ENCODE peak calls at places on chromosome 18, in six cellular contexts. One of them, this sample, is unnamed.

GRCh38 chr18:61335737-61336555 is 2.7 kb downstream of the CDH20 start:
- DNase-seq in NB4: no peak
- DNase-seq in astrocyte of the spinal cord: no peak
- DNase-seq in IMR-90: no peak
- DNase-seq in dorsolateral prefrontal cortex: no peak
- DNase-seq in stomach: no peak
- DNase-seq in this sample: no peak

GRCh38 chr18:36481201-36481657 is 183.7 kb downstream of the FHOD3 start:
- DNase-seq in NB4: peak
- DNase-seq in astrocyte of the spinal cord: no peak
- DNase-seq in IMR-90: no peak
- DNase-seq in dorsolateral prefrontal cortex: no peak
- DNase-seq in stomach: no peak
- DNase-seq in this sample: no peak

GRCh38 chr18:56563568-56563967 is 74.8 kb downstream of the TXNL1 start:
- DNase-seq in NB4: peak
- DNase-seq in astrocyte of the spinal cord: no peak
- DNase-seq in IMR-90: no peak
- DNase-seq in dorsolateral prefrontal cortex: no peak
- DNase-seq in stomach: no peak
- DNase-seq in this sample: no peak

GRCh38 chr18:36420826-36421225 is 123.3 kb downstream of the FHOD3 start:
- DNase-seq in NB4: no peak
- DNase-seq in astrocyte of the spinal cord: peak
- DNase-seq in IMR-90: no peak
- DNase-seq in dorsolateral prefrontal cortex: no peak
- DNase-seq in stomach: no peak
- DNase-seq in this sample: no peak

GRCh38 chr18:57353137-57353939 is 981 bp downstream of the ST8SIA3 start:
- DNase-seq in NB4: no peak
- DNase-seq in astrocyte of the spinal cord: no peak
- DNase-seq in IMR-90: no peak
- DNase-seq in dorsolateral prefrontal cortex: peak
- DNase-seq in stomach: no peak
- DNase-seq in this sample: no peak

GRCh38 chr18:75137346-75137877 is 71.5 kb downstream of the PTGR3 start:
- DNase-seq in NB4: no peak
- DNase-seq in astrocyte of the spinal cord: no peak
- DNase-seq in IMR-90: no peak
- DNase-seq in dorsolateral prefrontal cortex: no peak
- DNase-seq in stomach: no peak
- DNase-seq in this sample: no peak

GRCh38 chr18:40179647-40180175 is 1775.3 kb upstream of the PIK3C3 start:
- DNase-seq in NB4: no peak
- DNase-seq in astrocyte of the spinal cord: peak
- DNase-seq in IMR-90: peak
- DNase-seq in dorsolateral prefrontal cortex: no peak
- DNase-seq in stomach: no peak
- DNase-seq in this sample: no peak

GRCh38 chr18:79380816-79381806 is 14.6 kb upstream of the NFATC1 start:
- DNase-seq in NB4: peak
- DNase-seq in astrocyte of the spinal cord: peak
- DNase-seq in IMR-90: peak
- DNase-seq in dorsolateral prefrontal cortex: peak
- DNase-seq in stomach: peak
- DNase-seq in this sample: peak

GRCh38 chr18:68152770-68153169 is 562.1 kb downstream of the TMX3 start:
- DNase-seq in NB4: peak
- DNase-seq in astrocyte of the spinal cord: no peak
- DNase-seq in IMR-90: no peak
- DNase-seq in dorsolateral prefrontal cortex: no peak
- DNase-seq in stomach: no peak
- DNase-seq in this sample: no peak

GRCh38 chr18:49251451-49251850 is 209.0 kb downstream of the DYM start:
- DNase-seq in NB4: no peak
- DNase-seq in astrocyte of the spinal cord: no peak
- DNase-seq in IMR-90: no peak
- DNase-seq in dorsolateral prefrontal cortex: no peak
- DNase-seq in stomach: no peak
- DNase-seq in this sample: peak

GRCh38 chr18:38747153-38747552 is 1181.6 kb upstream of the CELF4 start:
- DNase-seq in NB4: peak
- DNase-seq in astrocyte of the spinal cord: no peak
- DNase-seq in IMR-90: no peak
- DNase-seq in dorsolateral prefrontal cortex: no peak
- DNase-seq in stomach: no peak
- DNase-seq in this sample: no peak

GRCh38 chr18:37484893-37485834 is 80.4 kb downstream of the CELF4 start:
- DNase-seq in NB4: no peak
- DNase-seq in astrocyte of the spinal cord: no peak
- DNase-seq in IMR-90: peak
- DNase-seq in dorsolateral prefrontal cortex: peak
- DNase-seq in stomach: no peak
- DNase-seq in this sample: no peak

GRCh38 chr18:13237073-13237472 is 18.5 kb downstream of the LDLRAD4 start:
- DNase-seq in NB4: no peak
- DNase-seq in astrocyte of the spinal cord: no peak
- DNase-seq in IMR-90: no peak
- DNase-seq in dorsolateral prefrontal cortex: no peak
- DNase-seq in stomach: no peak
- DNase-seq in this sample: no peak

GRCh38 chr18:3910507-3910906 is 460.5 kb downstream of the TGIF1 start:
- DNase-seq in NB4: no peak
- DNase-seq in astrocyte of the spinal cord: peak
- DNase-seq in IMR-90: peak
- DNase-seq in dorsolateral prefrontal cortex: no peak
- DNase-seq in stomach: no peak
- DNase-seq in this sample: no peak

DNA sequence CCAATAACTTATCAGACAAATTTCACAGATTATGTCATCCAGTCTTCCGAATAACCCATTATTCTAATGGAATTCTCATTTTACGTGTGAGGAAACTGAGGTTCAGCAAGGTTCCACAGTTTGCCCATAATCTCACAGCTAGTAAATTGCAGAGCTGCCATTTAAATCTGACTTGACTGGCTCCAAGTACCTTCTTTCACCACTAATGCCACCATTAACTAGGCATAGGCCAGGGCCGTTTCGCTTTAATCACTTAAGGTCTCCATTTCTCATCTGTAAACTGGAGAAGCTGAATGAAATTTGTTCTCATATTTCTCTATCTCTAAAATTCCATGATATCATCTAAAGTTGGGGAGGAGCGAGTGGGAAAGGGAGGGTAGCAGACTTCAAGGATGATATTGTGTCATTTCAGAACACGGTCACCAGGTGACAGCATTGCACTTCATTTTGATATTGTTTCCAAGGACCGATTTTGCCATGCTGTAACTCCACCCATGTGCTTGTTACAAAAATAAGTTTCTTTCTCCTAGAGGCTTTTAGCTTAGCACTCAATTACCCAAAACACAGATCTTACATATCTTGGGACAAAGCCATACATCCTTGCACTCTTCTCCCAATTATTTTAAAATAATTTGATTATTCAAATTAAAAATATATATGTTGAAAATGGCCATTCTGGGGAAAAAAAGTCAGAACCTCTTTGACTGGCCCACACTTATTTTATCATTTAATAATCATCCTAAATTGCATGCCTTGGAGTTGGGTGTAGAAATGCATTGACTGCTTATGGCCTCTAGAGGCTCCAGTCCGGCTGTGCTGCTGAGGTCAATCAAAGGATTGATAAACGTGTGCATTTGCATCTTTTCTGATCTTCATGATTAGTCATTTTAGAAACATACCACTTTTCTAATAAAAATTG is 123.8 kb downstream of the AKAIN1 start:
- DNase-seq in NB4: peak
- DNase-seq in astrocyte of the spinal cord: peak
- DNase-seq in IMR-90: peak
- DNase-seq in dorsolateral prefrontal cortex: no peak
- DNase-seq in stomach: no peak
- DNase-seq in this sample: peak
- TF ChIP-seq CTCF in NB4: peak
- TF ChIP-seq CTCF in astrocyte of the spinal cord: peak
- TF ChIP-seq CTCF in IMR-90: peak
- TF ChIP-seq CTCF in dorsolateral prefrontal cortex: peak
- TF ChIP-seq CTCF in stomach: no peak
- TF ChIP-seq CTCF in this sample: peak

GRCh38 chr18:69936191-69936558 is 11.5 kb downstream of the CD226 start:
- DNase-seq in NB4: no peak
- DNase-seq in astrocyte of the spinal cord: peak
- DNase-seq in IMR-90: no peak
- DNase-seq in dorsolateral prefrontal cortex: no peak
- DNase-seq in stomach: no peak
- DNase-seq in this sample: peak
- H3K4me3 ChIP-seq in NB4: no peak
- H3K4me3 ChIP-seq in astrocyte of the spinal cord: no peak
- H3K4me3 ChIP-seq in IMR-90: no peak
- H3K4me3 ChIP-seq in dorsolateral prefrontal cortex: no peak
- H3K4me3 ChIP-seq in stomach: no peak
- H3K4me3 ChIP-seq in this sample: no peak

DNA sequence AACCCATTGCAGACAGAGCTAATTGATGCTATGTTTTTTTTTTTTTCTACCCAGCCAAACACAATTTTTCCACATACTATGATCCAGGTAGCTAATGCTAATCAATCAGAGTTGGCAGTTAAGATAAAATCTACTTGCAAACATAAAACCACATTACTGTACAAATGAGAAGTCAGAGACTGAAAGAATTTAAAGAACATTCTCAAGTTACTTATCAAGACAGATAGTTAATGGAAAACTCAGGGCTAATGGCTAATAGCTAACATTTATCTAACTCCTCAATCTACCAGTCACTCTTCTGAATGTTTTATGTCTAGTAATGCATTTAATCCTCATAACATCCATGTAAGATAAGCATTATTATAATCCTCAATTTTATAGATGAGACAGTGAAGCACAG is 537.6 kb upstream of the SETBP1 start:
- DNase-seq in NB4: no peak
- DNase-seq in astrocyte of the spinal cord: no peak
- DNase-seq in IMR-90: no peak
- DNase-seq in dorsolateral prefrontal cortex: no peak
- DNase-seq in stomach: no peak
- DNase-seq in this sample: no peak
- TF ChIP-seq CTCF in NB4: no peak
- TF ChIP-seq CTCF in astrocyte of the spinal cord: no peak
- TF ChIP-seq CTCF in IMR-90: no peak
- TF ChIP-seq CTCF in dorsolateral prefrontal cortex: no peak
- TF ChIP-seq CTCF in stomach: no peak
- TF ChIP-seq CTCF in this sample: no peak

GRCh38 chr18:28281400-28281799 is 104.5 kb upstream of the CDH2 start:
- DNase-seq in NB4: no peak
- DNase-seq in astrocyte of the spinal cord: no peak
- DNase-seq in IMR-90: no peak
- DNase-seq in dorsolateral prefrontal cortex: no peak
- DNase-seq in stomach: no peak
- DNase-seq in this sample: no peak

GRCh38 chr18:28284132-28284531 is 107.2 kb upstream of the CDH2 start:
- DNase-seq in NB4: no peak
- DNase-seq in astrocyte of the spinal cord: peak
- DNase-seq in IMR-90: peak
- DNase-seq in dorsolateral prefrontal cortex: no peak
- DNase-seq in stomach: no peak
- DNase-seq in this sample: peak

GRCh38 chr18:28288784-28289183 is 111.9 kb upstream of the CDH2 start:
- DNase-seq in NB4: no peak
- DNase-seq in astrocyte of the spinal cord: no peak
- DNase-seq in IMR-90: no peak
- DNase-seq in dorsolateral prefrontal cortex: no peak
- DNase-seq in stomach: no peak
- DNase-seq in this sample: no peak

DNA sequence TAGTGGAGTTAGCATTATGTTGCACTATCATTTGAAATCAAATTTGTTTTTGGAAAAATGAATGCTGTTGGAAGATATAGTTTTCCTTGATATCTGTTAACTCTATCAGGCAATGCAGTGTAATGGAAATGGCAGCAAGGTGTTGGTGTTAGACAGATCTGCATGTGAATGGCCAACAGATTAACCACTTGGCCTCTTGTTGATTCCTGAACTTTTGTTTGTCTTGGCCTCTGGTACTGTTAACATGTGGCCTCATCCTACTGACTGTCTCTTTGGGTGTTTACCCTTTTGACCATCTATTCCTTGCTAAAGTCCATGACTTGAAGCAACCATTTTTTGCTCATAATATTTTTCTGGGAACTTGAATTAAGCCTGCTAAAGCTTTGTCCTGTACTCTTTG is 110.2 kb upstream of the CDH2 start:
- DNase-seq in NB4: no peak
- DNase-seq in astrocyte of the spinal cord: no peak
- DNase-seq in IMR-90: no peak
- DNase-seq in dorsolateral prefrontal cortex: no peak
- DNase-seq in stomach: no peak
- DNase-seq in this sample: no peak
- H3K4me3 ChIP-seq in NB4: no peak
- H3K4me3 ChIP-seq in astrocyte of the spinal cord: no peak
- H3K4me3 ChIP-seq in IMR-90: no peak
- H3K4me3 ChIP-seq in dorsolateral prefrontal cortex: no peak
- H3K4me3 ChIP-seq in stomach: no peak
- H3K4me3 ChIP-seq in this sample: no peak

DNA sequence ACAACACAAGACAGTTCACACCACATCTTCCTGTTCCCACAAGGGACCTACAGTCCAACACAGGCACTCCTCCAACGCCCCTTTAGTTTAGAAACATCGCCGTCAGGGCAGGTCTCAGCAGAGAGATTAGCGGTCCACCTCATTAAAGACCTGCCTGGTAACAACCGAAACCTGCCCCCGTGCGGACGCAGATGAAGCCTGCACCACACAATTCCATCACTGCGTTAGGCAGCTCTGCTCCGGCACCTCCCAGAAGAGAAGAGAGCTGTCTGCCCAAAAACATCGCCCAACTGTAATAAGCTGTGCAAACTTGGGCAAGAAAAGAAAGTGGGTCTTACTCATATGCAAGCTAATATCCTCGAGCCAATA is 32.7 kb downstream of the ZNF516 start:
- DNase-seq in NB4: no peak
- DNase-seq in astrocyte of the spinal cord: no peak
- DNase-seq in IMR-90: no peak
- DNase-seq in dorsolateral prefrontal cortex: no peak
- DNase-seq in stomach: no peak
- DNase-seq in this sample: no peak
- TF ChIP-seq CTCF in NB4: no peak
- TF ChIP-seq CTCF in astrocyte of the spinal cord: no peak
- TF ChIP-seq CTCF in IMR-90: no peak
- TF ChIP-seq CTCF in dorsolateral prefrontal cortex: no peak
- TF ChIP-seq CTCF in stomach: no peak
- TF ChIP-seq CTCF in this sample: peak

DNA sequence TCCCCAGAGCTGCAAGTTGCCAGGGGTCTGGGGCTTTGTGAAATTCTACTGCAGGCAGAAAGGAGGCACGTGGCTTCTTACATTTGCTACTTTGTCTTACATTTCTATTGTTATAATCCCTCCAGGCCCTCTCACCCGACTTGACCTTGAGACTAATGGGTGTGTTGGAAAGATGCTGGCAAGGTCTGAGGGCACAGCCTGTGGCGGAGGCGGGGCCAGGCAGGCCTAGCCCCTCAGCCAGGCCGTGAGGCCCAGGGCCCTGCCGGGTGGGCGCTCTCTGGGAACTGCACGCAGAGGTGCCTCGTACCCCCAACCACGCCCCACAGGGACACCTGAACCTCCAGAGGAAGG is 85.7 kb upstream of the NDUFV2 start:
- DNase-seq in NB4: no peak
- DNase-seq in astrocyte of the spinal cord: no peak
- DNase-seq in IMR-90: peak
- DNase-seq in dorsolateral prefrontal cortex: no peak
- DNase-seq in stomach: no peak
- DNase-seq in this sample: peak
- H3K4me3 ChIP-seq in NB4: peak
- H3K4me3 ChIP-seq in astrocyte of the spinal cord: no peak
- H3K4me3 ChIP-seq in IMR-90: no peak
- H3K4me3 ChIP-seq in dorsolateral prefrontal cortex: no peak
- H3K4me3 ChIP-seq in stomach: peak
- H3K4me3 ChIP-seq in this sample: peak